ENCODE peak calls at places on chromosomes 12 and 14, in five cellular contexts. Q, E, H, C and R are unnamed samples.

GRCh38 chr14:97366400-97366799 is 569.2 kb downstream of the VRK1 start:
- DNase-seq in Q (no peak), E (no peak), H (no peak), C (peak), R (no peak)

GRCh38 chr12:41944241-41944640 is 200.4 kb downstream of the GXYLT1 start:
- DNase-seq in Q (no peak), E (no peak), H (no peak), C (no peak), R (no peak)

GRCh38 chr12:110906985-110907384 is 13.4 kb downstream of the MYL2 start:
- DNase-seq in Q (no peak), E (no peak), H (no peak), C (no peak), R (no peak)

GRCh38 chr12:108117163-108117849 is 11.8 kb upstream of the WSCD2 start:
- DNase-seq in Q (no peak), E (peak), H (no peak), C (no peak), R (no peak)

GRCh38 chr12:111450676-111451075 is 45.0 kb downstream of the SH2B3 start:
- DNase-seq in Q (no peak), E (no peak), H (no peak), C (no peak), R (no peak)

GRCh38 chr14:91249841-91250616 is 5.5 kb upstream of the GPR68 start:
- DNase-seq in Q (no peak), E (peak), H (peak), C (no peak), R (no peak)

GRCh38 chr12:112908548-112908947 is 1.8 kb downstream of the OAS1 start:
- DNase-seq in Q (no peak), E (no peak), H (no peak), C (no peak), R (no peak)

GRCh38 chr12:14384783-14385638 is 19.5 kb downstream of the ATF7IP start:
- DNase-seq in Q (peak), E (peak), H (peak), C (peak), R (peak)

GRCh38 chr12:4271433-4272013 is 2.0 kb upstream of the CCND2 start:
- DNase-seq in Q (no peak), E (no peak), H (no peak), C (no peak), R (no peak)
- TF ChIP-seq POLR2A in Q (no peak), E (no peak), H (no peak), C (no peak), R (no peak)

GRCh38 chr14:53786045-53786444 is 170.6 kb downstream of the BMP4 start:
- DNase-seq in Q (no peak), E (no peak), H (no peak), C (no peak), R (peak)
- TF ChIP-seq JUN in Q (no peak), E (no peak), H (no peak), C (no peak), R (no peak)

DNA sequence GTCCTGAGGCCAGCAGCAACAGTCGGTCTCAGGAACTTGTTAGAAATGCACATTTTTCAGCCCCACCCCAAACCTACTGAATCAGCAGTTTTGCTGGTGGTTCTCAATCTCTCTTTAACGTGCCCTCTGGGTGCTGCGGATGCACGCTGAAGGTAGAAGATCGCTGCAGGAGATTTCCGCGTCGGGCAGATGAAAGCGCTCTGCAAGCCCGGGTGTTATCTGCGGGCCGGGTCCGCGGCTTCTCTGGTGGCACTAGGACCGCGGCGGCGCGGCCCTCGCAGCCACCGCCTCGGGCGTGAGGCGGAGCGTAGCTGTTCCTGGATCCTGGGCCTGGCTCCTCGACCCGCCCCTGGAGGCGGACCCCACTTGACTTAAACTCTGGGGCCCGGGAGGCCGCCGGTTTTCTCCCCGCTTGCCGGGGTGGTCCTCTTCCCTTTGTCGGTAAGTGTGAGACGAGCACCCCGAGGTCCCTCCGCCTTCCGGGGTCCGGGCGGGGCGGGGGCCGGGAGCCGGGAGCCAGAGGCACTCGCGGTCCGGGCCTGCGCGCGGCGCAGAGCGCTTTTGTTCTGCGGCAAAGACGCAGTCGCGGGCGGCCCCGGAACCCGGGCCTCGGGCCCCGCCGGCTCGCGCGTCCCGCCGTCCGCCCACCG is at the start of gene RESF1:
- DNase-seq in Q (peak), E (peak), H (peak), C (peak), R (peak)
- TF ChIP-seq POLR2A in Q (peak), E (peak), H (peak), C (no peak), R (peak)

GRCh38 chr12:23169012-23170003 is 544.3 kb downstream of the ETNK1 start:
- DNase-seq in Q (no peak), E (no peak), H (no peak), C (no peak), R (no peak)
- TF ChIP-seq JUN in Q (no peak), E (no peak), H (no peak), C (no peak), R (no peak)

DNA sequence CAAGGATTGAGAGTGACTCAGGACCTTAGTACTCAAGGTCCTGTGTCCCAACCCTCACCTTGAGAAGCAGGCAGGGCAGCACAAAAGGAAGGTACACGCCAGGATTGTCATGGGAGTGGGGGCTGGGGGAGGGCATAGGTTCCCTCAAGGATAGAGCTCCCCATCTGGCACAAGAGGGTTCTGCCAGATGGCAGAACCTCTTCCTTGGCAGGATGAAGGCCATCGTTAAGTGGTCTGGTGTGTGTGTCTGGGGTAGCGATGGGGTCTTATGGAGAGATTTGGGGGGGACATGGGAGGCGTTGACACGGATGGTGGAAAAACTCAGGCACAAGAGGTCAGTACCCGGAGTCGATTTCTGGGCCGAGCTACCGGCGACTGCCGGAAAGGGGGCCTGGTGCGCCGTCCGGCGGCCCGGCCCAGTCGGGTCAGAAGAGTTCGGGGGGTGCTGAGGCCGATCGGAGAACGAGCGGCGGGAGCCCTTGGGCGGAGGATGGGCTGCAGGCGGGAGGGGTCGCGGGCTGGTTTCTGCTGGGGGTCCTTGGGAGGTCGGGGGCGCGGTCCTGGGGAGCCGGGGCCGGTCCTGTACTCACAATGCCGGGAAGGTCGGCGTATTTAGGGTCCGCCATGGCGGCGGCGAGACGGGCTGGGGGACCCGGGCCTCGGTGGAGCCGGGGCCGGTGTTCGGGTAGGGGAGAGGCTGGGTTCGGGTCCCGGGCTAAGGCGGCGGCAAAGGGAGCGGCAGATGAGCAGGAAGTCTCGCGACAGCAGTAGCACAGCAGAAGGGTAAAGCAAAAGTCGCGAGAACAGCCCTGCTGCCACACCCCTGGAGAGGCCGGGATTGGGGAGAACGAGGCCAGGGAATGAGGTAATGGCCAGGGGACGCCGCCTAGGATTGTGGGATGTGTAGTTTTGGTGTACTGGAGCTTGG is at the start of gene DCTN2:
- DNase-seq in Q (peak), E (peak), H (peak), C (peak), R (peak)
- TF ChIP-seq POLR2A in Q (peak), E (peak), H (peak), C (no peak), R (no peak)

DNA sequence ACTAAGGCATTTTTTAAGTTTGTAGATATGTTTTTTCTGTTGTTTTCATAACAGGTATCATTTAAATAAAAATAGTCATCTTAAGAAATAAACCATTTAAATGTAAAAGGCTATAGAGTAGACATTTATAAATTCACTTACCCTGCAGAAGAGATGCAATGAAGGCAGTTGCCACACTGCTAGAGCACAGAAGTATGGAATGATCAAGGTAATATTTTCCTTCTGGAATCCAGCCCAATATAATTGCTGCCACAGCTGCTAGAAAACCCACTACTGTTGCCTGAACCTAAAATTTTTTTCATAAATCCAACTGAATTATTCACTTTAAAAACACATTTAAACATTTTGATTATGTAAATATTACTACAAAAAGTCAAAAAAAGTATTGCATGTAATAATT is 69.2 kb downstream of the SLC41A2 start:
- DNase-seq in Q (no peak), E (no peak), H (no peak), C (no peak), R (no peak)
- TF ChIP-seq JUN in Q (no peak), E (no peak), H (no peak), C (no peak), R (no peak)

DNA sequence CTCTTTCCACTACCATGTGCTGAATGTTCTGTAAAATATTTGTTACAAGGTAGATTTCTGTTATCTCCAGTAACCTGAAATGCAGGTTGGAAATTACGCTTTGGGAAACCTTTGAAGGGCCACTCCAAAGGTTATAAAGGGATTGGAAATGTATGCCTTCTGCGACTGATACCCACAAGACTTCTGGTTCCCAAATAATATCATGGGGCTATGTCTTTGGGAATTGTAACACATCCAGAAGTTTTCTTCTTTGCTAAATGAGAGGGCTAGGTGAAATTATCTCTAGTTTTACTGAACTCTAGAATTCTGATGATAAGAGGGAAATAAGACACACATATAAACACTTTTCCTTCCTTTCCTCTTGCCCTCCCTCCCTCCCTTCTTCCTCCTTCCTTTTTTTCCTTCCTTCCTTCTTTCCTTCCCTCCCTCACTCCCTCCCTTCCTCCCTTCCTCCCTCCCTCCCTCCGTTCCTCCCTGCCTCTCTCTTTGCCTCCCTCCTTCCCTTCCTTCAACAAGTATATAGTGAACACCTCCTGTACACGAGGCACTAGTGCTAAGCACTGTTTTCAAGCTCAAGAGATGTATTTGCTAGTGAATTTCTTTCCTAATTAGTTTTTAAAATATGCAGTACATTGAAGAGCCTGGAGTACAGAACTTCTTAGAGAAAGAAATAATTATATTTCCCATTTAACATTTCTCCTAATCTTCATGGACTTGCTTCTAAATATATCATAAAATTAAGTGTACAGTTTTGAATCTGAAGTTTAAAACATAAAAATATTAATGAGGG is 10.1 kb downstream of the HMGA2 start:
- DNase-seq in Q (no peak), E (no peak), H (no peak), C (no peak), R (no peak)
- TF ChIP-seq POLR2A in Q (no peak), E (no peak), H (no peak), C (no peak), R (no peak)

GRCh38 chr14:100408350-100409015 is 85.3 kb downstream of the SLC25A47 start:
- DNase-seq in Q (peak), E (peak), H (no peak), C (no peak), R (no peak)
- TF ChIP-seq JUN in Q (peak), E (peak), H (no peak), C (no peak), R (no peak)